ENCODE peak calls at places on chromosomes 1 and 21, in ten cellular contexts. One of them, this sample, is unnamed.

GRCh38 chr1:88802404-88802803 is 89.0 kb downstream of the GTF2B start:
- DNase-seq in fibroblast of lung: peak; percentile 32
- DNase-seq in tibial artery: no peak
- DNase-seq in RWPE1: no peak
- DNase-seq in type B pancreatic cell: no peak
- DNase-seq in CD4-positive, alpha-beta T cell: no peak
- DNase-seq in BE2C: no peak
- DNase-seq in cardiac fibroblast: no peak
- DNase-seq in ascending aorta: no peak
- DNase-seq in spleen: no peak
- DNase-seq in this sample: no peak

GRCh38 chr1:247923941-247924340 is 748 bp upstream of the OR2AJ1 start:
- DNase-seq in fibroblast of lung: no peak
- DNase-seq in tibial artery: no peak
- DNase-seq in RWPE1: no peak
- DNase-seq in type B pancreatic cell: no peak
- DNase-seq in CD4-positive, alpha-beta T cell: no peak
- DNase-seq in BE2C: no peak
- DNase-seq in cardiac fibroblast: no peak
- DNase-seq in ascending aorta: no peak
- DNase-seq in spleen: no peak
- DNase-seq in this sample: no peak

GRCh38 chr1:218584418-218585155 is 239.5 kb downstream of the TGFB2 start:
- DNase-seq in fibroblast of lung: peak; percentile 76
- DNase-seq in tibial artery: no peak
- DNase-seq in RWPE1: no peak
- DNase-seq in type B pancreatic cell: no peak
- DNase-seq in CD4-positive, alpha-beta T cell: no peak
- DNase-seq in BE2C: no peak
- DNase-seq in cardiac fibroblast: no peak
- DNase-seq in ascending aorta: no peak
- DNase-seq in spleen: no peak
- DNase-seq in this sample: peak; percentile 43

GRCh38 chr1:150621497-150622113 is 7.8 kb downstream of the ENSA start:
- DNase-seq in fibroblast of lung: peak; percentile 53
- DNase-seq in tibial artery: peak; percentile 79
- DNase-seq in RWPE1: no peak
- DNase-seq in type B pancreatic cell: no peak
- DNase-seq in CD4-positive, alpha-beta T cell: peak; percentile 53
- DNase-seq in BE2C: peak; percentile 48
- DNase-seq in cardiac fibroblast: peak; percentile 86
- DNase-seq in ascending aorta: no peak
- DNase-seq in spleen: no peak
- DNase-seq in this sample: peak; percentile 48

GRCh38 chr21:45451771-45452182 is 46.8 kb downstream of the COL18A1 start:
- DNase-seq in fibroblast of lung: no peak
- DNase-seq in tibial artery: no peak
- DNase-seq in RWPE1: no peak
- DNase-seq in type B pancreatic cell: no peak
- DNase-seq in CD4-positive, alpha-beta T cell: no peak
- DNase-seq in BE2C: no peak
- DNase-seq in cardiac fibroblast: no peak
- DNase-seq in ascending aorta: no peak
- DNase-seq in spleen: peak; percentile 63
- DNase-seq in this sample: no peak

GRCh38 chr21:27423906-27424595 is 457.2 kb upstream of the ADAMTS5 start:
- DNase-seq in fibroblast of lung: peak; percentile 75
- DNase-seq in tibial artery: no peak
- DNase-seq in RWPE1: no peak
- DNase-seq in type B pancreatic cell: no peak
- DNase-seq in CD4-positive, alpha-beta T cell: no peak
- DNase-seq in BE2C: no peak
- DNase-seq in cardiac fibroblast: peak; percentile 73
- DNase-seq in ascending aorta: no peak
- DNase-seq in spleen: no peak
- DNase-seq in this sample: peak; percentile 8

GRCh38 chr21:28084951-28085350 is 907.7 kb downstream of the LTN1 start:
- DNase-seq in fibroblast of lung: no peak
- DNase-seq in tibial artery: no peak
- DNase-seq in RWPE1: no peak
- DNase-seq in type B pancreatic cell: no peak
- DNase-seq in CD4-positive, alpha-beta T cell: no peak
- DNase-seq in BE2C: no peak
- DNase-seq in cardiac fibroblast: no peak
- DNase-seq in ascending aorta: no peak
- DNase-seq in spleen: no peak
- DNase-seq in this sample: no peak

GRCh38 chr1:244437108-244437507 is 14.6 kb downstream of the ADSS2 start:
- DNase-seq in fibroblast of lung: peak; percentile 60
- DNase-seq in tibial artery: no peak
- DNase-seq in RWPE1: no peak
- DNase-seq in type B pancreatic cell: no peak
- DNase-seq in CD4-positive, alpha-beta T cell: no peak
- DNase-seq in BE2C: no peak
- DNase-seq in cardiac fibroblast: peak; percentile 26
- DNase-seq in ascending aorta: no peak
- DNase-seq in spleen: no peak
- DNase-seq in this sample: no peak

GRCh38 chr21:40732998-40733397 is 114.0 kb downstream of the DSCAM start:
- DNase-seq in fibroblast of lung: no peak
- DNase-seq in tibial artery: no peak
- DNase-seq in RWPE1: no peak
- DNase-seq in type B pancreatic cell: no peak
- DNase-seq in CD4-positive, alpha-beta T cell: no peak
- DNase-seq in BE2C: no peak
- DNase-seq in cardiac fibroblast: no peak
- DNase-seq in ascending aorta: no peak
- DNase-seq in spleen: no peak
- DNase-seq in this sample: no peak

GRCh38 chr1:155931332-155932038 is 2.7 kb downstream of the KHDC4 start:
- DNase-seq in fibroblast of lung: peak; percentile 55
- DNase-seq in tibial artery: no peak
- DNase-seq in RWPE1: no peak
- DNase-seq in type B pancreatic cell: no peak
- DNase-seq in CD4-positive, alpha-beta T cell: no peak
- DNase-seq in BE2C: no peak
- DNase-seq in cardiac fibroblast: no peak
- DNase-seq in ascending aorta: no peak
- DNase-seq in spleen: peak; percentile 39
- DNase-seq in this sample: peak; percentile 60

GRCh38 chr1:184056921-184057496 is 5.5 kb downstream of the TSEN15 start:
- DNase-seq in fibroblast of lung: peak; percentile 87
- DNase-seq in tibial artery: no peak
- DNase-seq in RWPE1: peak; percentile 4
- DNase-seq in type B pancreatic cell: no peak
- DNase-seq in CD4-positive, alpha-beta T cell: no peak
- DNase-seq in BE2C: no peak
- DNase-seq in cardiac fibroblast: peak; percentile 80
- DNase-seq in ascending aorta: no peak
- DNase-seq in spleen: no peak
- DNase-seq in this sample: no peak

GRCh38 chr1:152486400-152487006 is 24.1 kb upstream of the LCE5A start:
- DNase-seq in fibroblast of lung: no peak
- DNase-seq in tibial artery: no peak
- DNase-seq in RWPE1: no peak
- DNase-seq in type B pancreatic cell: no peak
- DNase-seq in CD4-positive, alpha-beta T cell: no peak
- DNase-seq in BE2C: peak; percentile 19
- DNase-seq in cardiac fibroblast: no peak
- DNase-seq in ascending aorta: no peak
- DNase-seq in spleen: no peak
- DNase-seq in this sample: peak; percentile 30

GRCh38 chr1:99146129-99146848 is 118.0 kb upstream of the PLPPR4 start:
- DNase-seq in fibroblast of lung: no peak
- DNase-seq in tibial artery: no peak
- DNase-seq in RWPE1: no peak
- DNase-seq in type B pancreatic cell: no peak
- DNase-seq in CD4-positive, alpha-beta T cell: no peak
- DNase-seq in BE2C: no peak
- DNase-seq in cardiac fibroblast: no peak
- DNase-seq in ascending aorta: no peak
- DNase-seq in spleen: peak; percentile 71
- DNase-seq in this sample: peak; percentile 40

GRCh38 chr21:45306453-45306831 is 18.7 kb upstream of the POFUT2 start:
- DNase-seq in fibroblast of lung: no peak
- DNase-seq in tibial artery: peak; percentile 68
- DNase-seq in RWPE1: no peak
- DNase-seq in type B pancreatic cell: no peak
- DNase-seq in CD4-positive, alpha-beta T cell: no peak
- DNase-seq in BE2C: peak; percentile 2
- DNase-seq in cardiac fibroblast: no peak
- DNase-seq in ascending aorta: peak; percentile 3
- DNase-seq in spleen: peak; percentile 58
- DNase-seq in this sample: no peak

GRCh38 chr1:17661546-17662157 is 93.5 kb upstream of the ACTL8 start:
- DNase-seq in fibroblast of lung: peak; percentile 30
- DNase-seq in tibial artery: peak; percentile 80
- DNase-seq in RWPE1: peak; percentile 66
- DNase-seq in type B pancreatic cell: peak; percentile 84
- DNase-seq in CD4-positive, alpha-beta T cell: peak; percentile 32
- DNase-seq in BE2C: peak; percentile 64
- DNase-seq in cardiac fibroblast: peak; percentile 63
- DNase-seq in ascending aorta: no peak
- DNase-seq in spleen: peak; percentile 83
- DNase-seq in this sample: peak; percentile 68

GRCh38 chr1:25028910-25029599 is 99.0 kb upstream of the RUNX3 start:
- DNase-seq in fibroblast of lung: no peak
- DNase-seq in tibial artery: no peak
- DNase-seq in RWPE1: no peak
- DNase-seq in type B pancreatic cell: no peak
- DNase-seq in CD4-positive, alpha-beta T cell: no peak
- DNase-seq in BE2C: no peak
- DNase-seq in cardiac fibroblast: no peak
- DNase-seq in ascending aorta: no peak
- DNase-seq in spleen: no peak
- DNase-seq in this sample: no peak

DNA sequence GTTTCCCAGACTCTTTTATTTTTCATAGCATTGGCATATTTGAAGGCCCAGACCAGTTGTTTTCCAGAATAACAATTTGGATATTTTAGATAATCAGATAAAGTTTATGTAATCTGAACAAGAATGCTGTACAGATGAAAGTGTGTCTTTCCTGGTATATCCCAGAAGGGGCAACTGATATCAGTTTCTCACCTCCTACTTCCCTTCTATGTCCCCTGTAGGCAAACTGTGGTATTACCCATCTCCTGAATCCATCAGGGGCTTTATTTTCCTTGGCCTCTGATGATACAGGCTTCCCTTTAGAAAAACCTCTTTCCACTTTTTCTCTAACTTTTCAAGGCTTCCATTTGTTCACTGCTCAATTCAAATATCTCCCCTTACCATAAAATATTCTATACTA is 87.5 kb upstream of the RGS1 start:
- DNase-seq in fibroblast of lung: no peak
- DNase-seq in tibial artery: no peak
- DNase-seq in RWPE1: peak; percentile 8
- DNase-seq in type B pancreatic cell: no peak
- DNase-seq in CD4-positive, alpha-beta T cell: no peak
- DNase-seq in BE2C: no peak
- DNase-seq in cardiac fibroblast: no peak
- DNase-seq in ascending aorta: no peak
- DNase-seq in spleen: no peak
- DNase-seq in this sample: no peak
- TF ChIP-seq CTCF in fibroblast of lung: peak; percentile 14
- TF ChIP-seq CTCF in tibial artery: peak; percentile 24
- TF ChIP-seq CTCF in RWPE1: no peak
- TF ChIP-seq CTCF in type B pancreatic cell: peak; percentile 67
- TF ChIP-seq CTCF in CD4-positive, alpha-beta T cell: no peak
- TF ChIP-seq CTCF in BE2C: peak; percentile 54
- TF ChIP-seq CTCF in cardiac fibroblast: peak; percentile 26
- TF ChIP-seq CTCF in ascending aorta: no peak
- TF ChIP-seq CTCF in spleen: no peak
- TF ChIP-seq CTCF in this sample: no peak

GRCh38 chr1:109959974-109960744 is 24.4 kb upstream of the AHCYL1 start:
- DNase-seq in fibroblast of lung: peak; percentile 80
- DNase-seq in tibial artery: no peak
- DNase-seq in RWPE1: peak; percentile 60
- DNase-seq in type B pancreatic cell: no peak
- DNase-seq in CD4-positive, alpha-beta T cell: no peak
- DNase-seq in BE2C: no peak
- DNase-seq in cardiac fibroblast: peak; percentile 73
- DNase-seq in ascending aorta: no peak
- DNase-seq in spleen: no peak
- DNase-seq in this sample: no peak
- TF ChIP-seq CTCF in fibroblast of lung: peak; percentile 5
- TF ChIP-seq CTCF in tibial artery: no peak
- TF ChIP-seq CTCF in RWPE1: no peak
- TF ChIP-seq CTCF in type B pancreatic cell: peak; percentile 54
- TF ChIP-seq CTCF in CD4-positive, alpha-beta T cell: no peak
- TF ChIP-seq CTCF in BE2C: peak; percentile 6
- TF ChIP-seq CTCF in cardiac fibroblast: no peak
- TF ChIP-seq CTCF in ascending aorta: no peak
- TF ChIP-seq CTCF in spleen: no peak
- TF ChIP-seq CTCF in this sample: peak; percentile 14

DNA sequence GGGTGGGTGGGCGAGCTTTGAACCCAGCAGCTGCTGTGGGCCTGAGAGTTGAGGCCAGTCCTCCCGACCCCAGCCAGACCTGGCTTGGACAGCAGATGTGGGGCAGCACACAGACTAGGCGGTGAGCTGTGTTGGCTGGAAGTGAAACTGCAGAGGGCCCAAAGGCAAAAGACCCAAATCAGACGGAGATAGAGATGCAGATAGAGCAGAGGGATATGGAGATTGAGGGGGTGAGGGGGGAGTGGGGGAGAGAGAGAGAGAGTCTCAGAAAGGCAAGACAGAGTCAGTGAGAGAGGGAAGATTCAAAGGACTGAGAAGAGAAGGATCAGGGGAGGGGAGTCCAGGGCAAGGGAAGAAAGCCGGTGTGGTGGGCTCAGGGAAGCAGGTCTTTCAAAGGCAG is 17.0 kb upstream of the POU3F1 start:
- DNase-seq in fibroblast of lung: no peak
- DNase-seq in tibial artery: no peak
- DNase-seq in RWPE1: no peak
- DNase-seq in type B pancreatic cell: no peak
- DNase-seq in CD4-positive, alpha-beta T cell: no peak
- DNase-seq in BE2C: no peak
- DNase-seq in cardiac fibroblast: no peak
- DNase-seq in ascending aorta: no peak
- DNase-seq in spleen: no peak
- DNase-seq in this sample: no peak
- TF ChIP-seq CTCF in fibroblast of lung: no peak
- TF ChIP-seq CTCF in tibial artery: no peak
- TF ChIP-seq CTCF in RWPE1: no peak
- TF ChIP-seq CTCF in type B pancreatic cell: no peak
- TF ChIP-seq CTCF in CD4-positive, alpha-beta T cell: no peak
- TF ChIP-seq CTCF in BE2C: no peak
- TF ChIP-seq CTCF in cardiac fibroblast: no peak
- TF ChIP-seq CTCF in ascending aorta: no peak
- TF ChIP-seq CTCF in spleen: no peak
- TF ChIP-seq CTCF in this sample: no peak

DNA sequence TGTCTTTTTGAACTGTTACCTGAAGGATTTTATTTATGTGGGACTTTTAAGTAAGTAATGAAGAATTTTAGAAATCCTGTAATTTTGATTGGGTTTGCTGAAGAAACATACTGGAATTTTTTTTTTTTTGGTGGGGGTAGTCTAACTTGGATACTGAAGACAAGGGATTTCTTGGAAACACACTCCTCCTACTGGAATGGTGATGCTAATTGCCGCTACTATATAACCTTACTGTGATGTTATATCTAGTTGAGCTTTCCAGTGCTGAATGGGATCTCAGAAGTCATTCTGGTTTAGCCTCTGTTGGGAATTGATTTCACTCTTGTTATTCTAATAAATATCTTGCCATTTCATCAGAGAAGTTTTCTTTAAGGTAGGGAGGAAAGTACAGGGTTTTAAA is 8.4 kb downstream of the PPP2R5A start:
- DNase-seq in fibroblast of lung: no peak
- DNase-seq in tibial artery: no peak
- DNase-seq in RWPE1: no peak
- DNase-seq in type B pancreatic cell: no peak
- DNase-seq in CD4-positive, alpha-beta T cell: no peak
- DNase-seq in BE2C: no peak
- DNase-seq in cardiac fibroblast: peak; percentile 39
- DNase-seq in ascending aorta: no peak
- DNase-seq in spleen: no peak
- DNase-seq in this sample: no peak
- TF ChIP-seq CTCF in fibroblast of lung: peak; percentile 31
- TF ChIP-seq CTCF in tibial artery: no peak
- TF ChIP-seq CTCF in RWPE1: no peak
- TF ChIP-seq CTCF in type B pancreatic cell: peak; percentile 43
- TF ChIP-seq CTCF in CD4-positive, alpha-beta T cell: no peak
- TF ChIP-seq CTCF in BE2C: peak; percentile 44
- TF ChIP-seq CTCF in cardiac fibroblast: peak; percentile 19
- TF ChIP-seq CTCF in ascending aorta: no peak
- TF ChIP-seq CTCF in spleen: peak; percentile 8
- TF ChIP-seq CTCF in this sample: no peak

This sample was measured in Calu3.